ENCODE peak calls at places on chromosomes 11 and 22, in six cellular contexts. One of them, this sample, is unnamed.

GRCh38 chr22:26785942-26786341 is 128.6 kb downstream of the MIAT start:
- DNase-seq in astrocyte of the cerebellum: no peak
- DNase-seq in dorsolateral prefrontal cortex: no peak
- DNase-seq in mesothelial cell of epicardium: no peak
- DNase-seq in endodermal cell: no peak
- DNase-seq in CD8-positive, alpha-beta T cell: no peak
- DNase-seq in this sample: no peak

GRCh38 chr11:34565417-34566208 is 52.0 kb upstream of the ELF5 start:
- DNase-seq in astrocyte of the cerebellum: no peak
- DNase-seq in dorsolateral prefrontal cortex: no peak
- DNase-seq in mesothelial cell of epicardium: no peak
- DNase-seq in endodermal cell: peak; percentile 77
- DNase-seq in CD8-positive, alpha-beta T cell: no peak
- DNase-seq in this sample: no peak

GRCh38 chr11:45724145-45724544 is 58.7 kb upstream of the CHST1 start:
- DNase-seq in astrocyte of the cerebellum: no peak
- DNase-seq in dorsolateral prefrontal cortex: no peak
- DNase-seq in mesothelial cell of epicardium: no peak
- DNase-seq in endodermal cell: peak; percentile 59
- DNase-seq in CD8-positive, alpha-beta T cell: no peak
- DNase-seq in this sample: no peak

GRCh38 chr11:43504316-43504950 is 145.7 kb downstream of the TTC17 start:
- DNase-seq in astrocyte of the cerebellum: no peak
- DNase-seq in dorsolateral prefrontal cortex: no peak
- DNase-seq in mesothelial cell of epicardium: no peak
- DNase-seq in endodermal cell: peak; percentile 77
- DNase-seq in CD8-positive, alpha-beta T cell: no peak
- DNase-seq in this sample: no peak

GRCh38 chr11:72831521-72832300 is 17.5 kb downstream of the ATG16L2 start:
- DNase-seq in astrocyte of the cerebellum: no peak
- DNase-seq in dorsolateral prefrontal cortex: peak; percentile 91
- DNase-seq in mesothelial cell of epicardium: peak; percentile 84
- DNase-seq in endodermal cell: peak; percentile 96
- DNase-seq in CD8-positive, alpha-beta T cell: peak; percentile 55
- DNase-seq in this sample: peak; percentile 68

GRCh38 chr11:26335903-26336302 is 4.0 kb downstream of the ANO3 start:
- DNase-seq in astrocyte of the cerebellum: no peak
- DNase-seq in dorsolateral prefrontal cortex: no peak
- DNase-seq in mesothelial cell of epicardium: no peak
- DNase-seq in endodermal cell: no peak
- DNase-seq in CD8-positive, alpha-beta T cell: no peak
- DNase-seq in this sample: no peak

GRCh38 chr22:19943665-19944026 is 2.0 kb upstream of the TXNRD2 start:
- DNase-seq in astrocyte of the cerebellum: no peak
- DNase-seq in dorsolateral prefrontal cortex: no peak
- DNase-seq in mesothelial cell of epicardium: no peak
- DNase-seq in endodermal cell: no peak
- DNase-seq in CD8-positive, alpha-beta T cell: no peak
- DNase-seq in this sample: no peak

GRCh38 chr11:127600674-127601073 is 600.1 kb upstream of the KIRREL3 start:
- DNase-seq in astrocyte of the cerebellum: no peak
- DNase-seq in dorsolateral prefrontal cortex: no peak
- DNase-seq in mesothelial cell of epicardium: no peak
- DNase-seq in endodermal cell: no peak
- DNase-seq in CD8-positive, alpha-beta T cell: no peak
- DNase-seq in this sample: no peak

GRCh38 chr11:20087118-20087521 is 73.2 kb downstream of the DBX1 start:
- DNase-seq in astrocyte of the cerebellum: peak; percentile 85
- DNase-seq in dorsolateral prefrontal cortex: no peak
- DNase-seq in mesothelial cell of epicardium: no peak
- DNase-seq in endodermal cell: peak; percentile 16
- DNase-seq in CD8-positive, alpha-beta T cell: no peak
- DNase-seq in this sample: no peak

GRCh38 chr11:109864161-109864661 is 229.0 kb upstream of the ZC3H12C start:
- DNase-seq in astrocyte of the cerebellum: peak; percentile 4
- DNase-seq in dorsolateral prefrontal cortex: no peak
- DNase-seq in mesothelial cell of epicardium: no peak
- DNase-seq in endodermal cell: no peak
- DNase-seq in CD8-positive, alpha-beta T cell: no peak
- DNase-seq in this sample: no peak

GRCh38 chr22:22408731-22409696 is 99.5 kb downstream of the ZNF280B start:
- DNase-seq in astrocyte of the cerebellum: no peak
- DNase-seq in dorsolateral prefrontal cortex: no peak
- DNase-seq in mesothelial cell of epicardium: no peak
- DNase-seq in endodermal cell: peak; percentile 81
- DNase-seq in CD8-positive, alpha-beta T cell: no peak
- DNase-seq in this sample: no peak

GRCh38 chr11:5043385-5043784 is 2.9 kb upstream of the OR52J3 start:
- DNase-seq in astrocyte of the cerebellum: no peak
- DNase-seq in dorsolateral prefrontal cortex: no peak
- DNase-seq in mesothelial cell of epicardium: no peak
- DNase-seq in endodermal cell: no peak
- DNase-seq in CD8-positive, alpha-beta T cell: no peak
- DNase-seq in this sample: no peak

GRCh38 chr11:6618117-6619020 is 853 bp downstream of the TPP1 start:
- DNase-seq in astrocyte of the cerebellum: peak; percentile 27
- DNase-seq in dorsolateral prefrontal cortex: no peak
- DNase-seq in mesothelial cell of epicardium: peak; percentile 61
- DNase-seq in endodermal cell: no peak
- DNase-seq in CD8-positive, alpha-beta T cell: peak; percentile 75
- DNase-seq in this sample: peak; percentile 23

GRCh38 chr11:6251990-6252473 is 7.6 kb upstream of the CCKBR start:
- DNase-seq in astrocyte of the cerebellum: no peak
- DNase-seq in dorsolateral prefrontal cortex: no peak
- DNase-seq in mesothelial cell of epicardium: no peak
- DNase-seq in endodermal cell: no peak
- DNase-seq in CD8-positive, alpha-beta T cell: no peak
- DNase-seq in this sample: no peak

GRCh38 chr11:133911169-133911568 is 45.6 kb downstream of the IGSF9B start:
- DNase-seq in astrocyte of the cerebellum: no peak
- DNase-seq in dorsolateral prefrontal cortex: no peak
- DNase-seq in mesothelial cell of epicardium: no peak
- DNase-seq in endodermal cell: peak; percentile 73
- DNase-seq in CD8-positive, alpha-beta T cell: no peak
- DNase-seq in this sample: no peak

GRCh38 chr11:73270089-73270854 is 1.9 kb upstream of the P2RY6 start:
- DNase-seq in astrocyte of the cerebellum: no peak
- DNase-seq in dorsolateral prefrontal cortex: peak; percentile 13
- DNase-seq in mesothelial cell of epicardium: no peak
- DNase-seq in endodermal cell: peak; percentile 69
- DNase-seq in CD8-positive, alpha-beta T cell: no peak
- DNase-seq in this sample: no peak

GRCh38 chr11:78268516-78269410 is 80.0 kb downstream of the USP35 start:
- DNase-seq in astrocyte of the cerebellum: no peak
- DNase-seq in dorsolateral prefrontal cortex: no peak
- DNase-seq in mesothelial cell of epicardium: no peak
- DNase-seq in endodermal cell: no peak
- DNase-seq in CD8-positive, alpha-beta T cell: no peak
- DNase-seq in this sample: no peak

GRCh38 chr11:29161216-29161615 is 855.6 kb downstream of the KCNA4 start:
- DNase-seq in astrocyte of the cerebellum: no peak
- DNase-seq in dorsolateral prefrontal cortex: no peak
- DNase-seq in mesothelial cell of epicardium: no peak
- DNase-seq in endodermal cell: no peak
- DNase-seq in CD8-positive, alpha-beta T cell: no peak
- DNase-seq in this sample: no peak

GRCh38 chr11:9230291-9230690 is 34.9 kb downstream of the DENND5A start:
- DNase-seq in astrocyte of the cerebellum: no peak
- DNase-seq in dorsolateral prefrontal cortex: no peak
- DNase-seq in mesothelial cell of epicardium: no peak
- DNase-seq in endodermal cell: no peak
- DNase-seq in CD8-positive, alpha-beta T cell: no peak
- DNase-seq in this sample: no peak

GRCh38 chr22:46610345-46610744 is 9.8 kb upstream of the GRAMD4 start:
- DNase-seq in astrocyte of the cerebellum: no peak
- DNase-seq in dorsolateral prefrontal cortex: no peak
- DNase-seq in mesothelial cell of epicardium: no peak
- DNase-seq in endodermal cell: no peak
- DNase-seq in CD8-positive, alpha-beta T cell: no peak
- DNase-seq in this sample: no peak

GRCh38 chr11:2325719-2326118 is 23.9 kb downstream of the TSPAN32 start:
- DNase-seq in astrocyte of the cerebellum: no peak
- DNase-seq in dorsolateral prefrontal cortex: no peak
- DNase-seq in mesothelial cell of epicardium: no peak
- DNase-seq in endodermal cell: no peak
- DNase-seq in CD8-positive, alpha-beta T cell: no peak
- DNase-seq in this sample: no peak

GRCh38 chr11:113960702-113961330 is 14.1 kb upstream of the HTR3A start:
- DNase-seq in astrocyte of the cerebellum: no peak
- DNase-seq in dorsolateral prefrontal cortex: no peak
- DNase-seq in mesothelial cell of epicardium: no peak
- DNase-seq in endodermal cell: no peak
- DNase-seq in CD8-positive, alpha-beta T cell: no peak
- DNase-seq in this sample: no peak

GRCh38 chr11:42555197-42555596 is 756.6 kb upstream of the API5 start:
- DNase-seq in astrocyte of the cerebellum: no peak
- DNase-seq in dorsolateral prefrontal cortex: no peak
- DNase-seq in mesothelial cell of epicardium: no peak
- DNase-seq in endodermal cell: no peak
- DNase-seq in CD8-positive, alpha-beta T cell: no peak
- DNase-seq in this sample: no peak

GRCh38 chr11:75563978-75564552 is 2.0 kb downstream of the SERPINH1 start:
- DNase-seq in astrocyte of the cerebellum: peak; percentile 65
- DNase-seq in dorsolateral prefrontal cortex: no peak
- DNase-seq in mesothelial cell of epicardium: peak; percentile 76
- DNase-seq in endodermal cell: peak; percentile 95
- DNase-seq in CD8-positive, alpha-beta T cell: no peak
- DNase-seq in this sample: no peak

GRCh38 chr11:129620705-129621104 is 194.9 kb upstream of the TMEM45B start:
- DNase-seq in astrocyte of the cerebellum: no peak
- DNase-seq in dorsolateral prefrontal cortex: no peak
- DNase-seq in mesothelial cell of epicardium: no peak
- DNase-seq in endodermal cell: no peak
- DNase-seq in CD8-positive, alpha-beta T cell: no peak
- DNase-seq in this sample: no peak

GRCh38 chr11:110251837-110252236 is 44.6 kb downstream of the RDX start:
- DNase-seq in astrocyte of the cerebellum: peak; percentile 60
- DNase-seq in dorsolateral prefrontal cortex: no peak
- DNase-seq in mesothelial cell of epicardium: no peak
- DNase-seq in endodermal cell: no peak
- DNase-seq in CD8-positive, alpha-beta T cell: no peak
- DNase-seq in this sample: no peak

GRCh38 chr22:44898236-44898635 is 111.6 kb downstream of the PHF21B start:
- DNase-seq in astrocyte of the cerebellum: no peak
- DNase-seq in dorsolateral prefrontal cortex: no peak
- DNase-seq in mesothelial cell of epicardium: peak; percentile 22
- DNase-seq in endodermal cell: peak; percentile 2
- DNase-seq in CD8-positive, alpha-beta T cell: peak; percentile 3
- DNase-seq in this sample: no peak

GRCh38 chr22:39319284-39320170 is at the start of gene RPL3:
- DNase-seq in astrocyte of the cerebellum: peak; percentile 97
- DNase-seq in dorsolateral prefrontal cortex: peak; percentile 97
- DNase-seq in mesothelial cell of epicardium: peak; percentile 98
- DNase-seq in endodermal cell: peak; percentile 97
- DNase-seq in CD8-positive, alpha-beta T cell: peak; percentile 98
- DNase-seq in this sample: peak; percentile 93
- TF ChIP-seq CTCF in astrocyte of the cerebellum: peak; percentile 9
- TF ChIP-seq CTCF in dorsolateral prefrontal cortex: no peak
- TF ChIP-seq CTCF in mesothelial cell of epicardium: peak; percentile 45
- TF ChIP-seq CTCF in endodermal cell: no peak
- TF ChIP-seq CTCF in CD8-positive, alpha-beta T cell: no peak
- TF ChIP-seq CTCF in this sample: no peak

DNA sequence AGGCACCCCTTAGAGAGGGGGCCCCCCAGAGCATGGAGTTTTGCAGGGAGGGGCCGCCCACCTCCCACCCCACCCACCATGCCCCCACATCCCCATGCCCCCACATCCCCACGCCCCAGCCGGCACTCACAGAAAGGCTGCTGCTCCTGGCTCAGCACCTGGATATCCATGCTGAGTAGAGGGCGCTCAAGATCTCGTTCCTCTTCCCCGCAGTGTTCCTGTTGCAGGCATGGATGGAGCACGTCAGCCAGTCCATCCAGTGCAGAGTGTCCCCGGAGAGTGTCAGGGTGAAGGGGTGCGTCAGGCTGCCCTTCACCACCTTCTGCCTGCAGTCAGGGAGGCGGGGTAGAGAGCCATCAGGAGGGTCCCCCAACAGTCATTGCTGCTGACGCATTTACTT is 156.2 kb downstream of the CRYBB2 start:
- DNase-seq in astrocyte of the cerebellum: no peak
- DNase-seq in dorsolateral prefrontal cortex: no peak
- DNase-seq in mesothelial cell of epicardium: no peak
- DNase-seq in endodermal cell: peak; percentile 71
- DNase-seq in CD8-positive, alpha-beta T cell: no peak
- DNase-seq in this sample: no peak
- TF ChIP-seq CTCF in astrocyte of the cerebellum: no peak
- TF ChIP-seq CTCF in dorsolateral prefrontal cortex: no peak
- TF ChIP-seq CTCF in mesothelial cell of epicardium: no peak
- TF ChIP-seq CTCF in endodermal cell: peak; percentile 50
- TF ChIP-seq CTCF in CD8-positive, alpha-beta T cell: no peak
- TF ChIP-seq CTCF in this sample: no peak

GRCh38 chr22:36147196-36147788 is 13.3 kb downstream of the APOL3 start:
- DNase-seq in astrocyte of the cerebellum: no peak
- DNase-seq in dorsolateral prefrontal cortex: no peak
- DNase-seq in mesothelial cell of epicardium: no peak
- DNase-seq in endodermal cell: no peak
- DNase-seq in CD8-positive, alpha-beta T cell: no peak
- DNase-seq in this sample: no peak

GRCh38 chr22:36152088-36152487 is 8.5 kb downstream of the APOL3 start:
- DNase-seq in astrocyte of the cerebellum: no peak
- DNase-seq in dorsolateral prefrontal cortex: no peak
- DNase-seq in mesothelial cell of epicardium: no peak
- DNase-seq in endodermal cell: no peak
- DNase-seq in CD8-positive, alpha-beta T cell: no peak
- DNase-seq in this sample: no peak

GRCh38 chr22:36151006-36151595 is 9.5 kb downstream of the APOL3 start:
- DNase-seq in astrocyte of the cerebellum: no peak
- DNase-seq in dorsolateral prefrontal cortex: no peak
- DNase-seq in mesothelial cell of epicardium: no peak
- DNase-seq in endodermal cell: no peak
- DNase-seq in CD8-positive, alpha-beta T cell: no peak
- DNase-seq in this sample: no peak

GRCh38 chr22:36148411-36148810 is 12.1 kb downstream of the APOL3 start:
- DNase-seq in astrocyte of the cerebellum: no peak
- DNase-seq in dorsolateral prefrontal cortex: no peak
- DNase-seq in mesothelial cell of epicardium: no peak
- DNase-seq in endodermal cell: no peak
- DNase-seq in CD8-positive, alpha-beta T cell: no peak
- DNase-seq in this sample: no peak

GRCh38 chr22:36149464-36149863 is 11.1 kb downstream of the APOL3 start:
- DNase-seq in astrocyte of the cerebellum: no peak
- DNase-seq in dorsolateral prefrontal cortex: no peak
- DNase-seq in mesothelial cell of epicardium: no peak
- DNase-seq in endodermal cell: no peak
- DNase-seq in CD8-positive, alpha-beta T cell: no peak
- DNase-seq in this sample: no peak
- TF ChIP-seq CTCF in astrocyte of the cerebellum: no peak
- TF ChIP-seq CTCF in dorsolateral prefrontal cortex: no peak
- TF ChIP-seq CTCF in mesothelial cell of epicardium: no peak
- TF ChIP-seq CTCF in endodermal cell: no peak
- TF ChIP-seq CTCF in CD8-positive, alpha-beta T cell: no peak
- TF ChIP-seq CTCF in this sample: no peak

DNA sequence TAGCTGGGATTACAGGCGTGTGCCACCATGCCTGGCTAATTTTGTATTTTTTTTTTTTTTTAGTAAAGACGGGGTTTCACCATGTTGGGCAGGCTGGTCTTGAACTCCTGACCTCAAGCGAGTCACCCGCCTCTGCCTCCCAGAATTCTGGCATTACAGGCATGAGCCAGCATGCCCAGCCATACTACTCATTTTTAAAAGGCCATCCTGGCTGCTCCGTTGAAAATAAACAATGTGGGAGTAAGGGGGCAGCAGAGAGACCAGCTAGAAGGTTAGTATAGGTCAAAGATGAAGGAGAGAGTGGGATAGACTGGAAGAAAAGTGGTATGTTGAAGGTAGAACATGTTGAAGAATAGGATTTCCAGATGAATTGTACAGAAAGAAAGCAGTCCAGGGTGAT is 17.6 kb upstream of the LIN7C start:
- DNase-seq in astrocyte of the cerebellum: no peak
- DNase-seq in dorsolateral prefrontal cortex: no peak
- DNase-seq in mesothelial cell of epicardium: no peak
- DNase-seq in endodermal cell: peak; percentile 81
- DNase-seq in CD8-positive, alpha-beta T cell: no peak
- DNase-seq in this sample: no peak
- TF ChIP-seq CTCF in astrocyte of the cerebellum: no peak
- TF ChIP-seq CTCF in dorsolateral prefrontal cortex: no peak
- TF ChIP-seq CTCF in mesothelial cell of epicardium: no peak
- TF ChIP-seq CTCF in endodermal cell: peak; percentile 77
- TF ChIP-seq CTCF in CD8-positive, alpha-beta T cell: no peak
- TF ChIP-seq CTCF in this sample: no peak